ENCODE peak calls at places on chromosomes 12 and 14, in four cellular contexts. One of them, this sample, is unnamed.

GRCh38 chr12:49335955-49336644 is 888 bp downstream of the C1QL4 start:
- DNase-seq in fibroblast of lung: no peak
- DNase-seq in fibroblast of the aortic adventitia: no peak
- DNase-seq in T-helper 22 cell: no peak
- DNase-seq in this sample: no peak

GRCh38 chr12:49243631-49244030 is 21.3 kb upstream of the TUBA1C start:
- DNase-seq in fibroblast of lung: no peak
- DNase-seq in T-helper 22 cell: no peak
- DNase-seq in fibroblast of the aortic adventitia: no peak
- DNase-seq in this sample: no peak

GRCh38 chr12:66514581-66514980 is 164.3 kb downstream of the GRIP1 start:
- DNase-seq in fibroblast of lung: peak; percentile 88
- DNase-seq in fibroblast of the aortic adventitia: peak; percentile 8
- DNase-seq in T-helper 22 cell: no peak
- DNase-seq in this sample: no peak

GRCh38 chr14:91088585-91088984 is 25.3 kb upstream of the DGLUCY start:
- DNase-seq in T-helper 22 cell: no peak
- DNase-seq in fibroblast of the aortic adventitia: no peak
- DNase-seq in fibroblast of lung: no peak
- DNase-seq in this sample: no peak

GRCh38 chr14:99395904-99396530 is 84.6 kb downstream of the SETD3 start:
- DNase-seq in T-helper 22 cell: peak; percentile 7
- DNase-seq in fibroblast of the aortic adventitia: no peak
- DNase-seq in fibroblast of lung: peak; percentile 88
- DNase-seq in this sample: peak; percentile 20

GRCh38 chr12:132413931-132414588 is 75.9 kb upstream of the FBRSL1 start:
- DNase-seq in T-helper 22 cell: no peak
- DNase-seq in fibroblast of the aortic adventitia: no peak
- DNase-seq in fibroblast of lung: no peak
- DNase-seq in this sample: no peak

GRCh38 chr14:100587763-100588411 is 670 bp upstream of the BEGAIN start:
- DNase-seq in fibroblast of lung: no peak
- DNase-seq in T-helper 22 cell: no peak
- DNase-seq in fibroblast of the aortic adventitia: peak; percentile 17
- DNase-seq in this sample: no peak

GRCh38 chr12:94304566-94305061 is 155.1 kb downstream of the CEP83 start:
- DNase-seq in fibroblast of lung: peak; percentile 91
- DNase-seq in fibroblast of the aortic adventitia: peak; percentile 49
- DNase-seq in T-helper 22 cell: no peak
- DNase-seq in this sample: no peak

GRCh38 chr12:123075591-123076171 is 75.2 kb downstream of the PITPNM2 start:
- DNase-seq in fibroblast of lung: peak; percentile 58
- DNase-seq in fibroblast of the aortic adventitia: no peak
- DNase-seq in T-helper 22 cell: peak; percentile 29
- DNase-seq in this sample: peak; percentile 49

GRCh38 chr12:50732591-50732990 is 31.3 kb upstream of the ATF1 start:
- DNase-seq in fibroblast of the aortic adventitia: peak; percentile 83
- DNase-seq in fibroblast of lung: peak; percentile 91
- DNase-seq in T-helper 22 cell: no peak
- DNase-seq in this sample: no peak

GRCh38 chr12:29640589-29641345 is 143.0 kb downstream of the TMTC1 start:
- DNase-seq in T-helper 22 cell: no peak
- DNase-seq in fibroblast of the aortic adventitia: peak; percentile 57
- DNase-seq in fibroblast of lung: peak; percentile 76
- DNase-seq in this sample: no peak

GRCh38 chr14:39267592-39268112 is 33.9 kb downstream of the MIA2 start:
- DNase-seq in T-helper 22 cell: no peak
- DNase-seq in fibroblast of lung: no peak
- DNase-seq in fibroblast of the aortic adventitia: peak; percentile 49
- DNase-seq in this sample: no peak

GRCh38 chr12:51590347-51591019 is 550 bp upstream of the SCN8A start:
- DNase-seq in fibroblast of lung: peak; percentile 73
- DNase-seq in fibroblast of the aortic adventitia: peak; percentile 37
- DNase-seq in T-helper 22 cell: peak; percentile 51
- DNase-seq in this sample: peak; percentile 30

GRCh38 chr14:50773632-50774541 is 57.1 kb downstream of the NIN start:
- DNase-seq in fibroblast of lung: peak; percentile 32
- DNase-seq in fibroblast of the aortic adventitia: peak; percentile 41
- DNase-seq in T-helper 22 cell: no peak
- DNase-seq in this sample: no peak

GRCh38 chr12:100031821-100032220 is 47.1 kb upstream of the ANKS1B start:
- DNase-seq in T-helper 22 cell: no peak
- DNase-seq in fibroblast of the aortic adventitia: peak; percentile 30
- DNase-seq in fibroblast of lung: no peak
- DNase-seq in this sample: no peak

GRCh38 chr12:116382456-116382902 is 105.0 kb upstream of the MED13L start:
- DNase-seq in fibroblast of lung: peak; percentile 75
- DNase-seq in fibroblast of the aortic adventitia: peak; percentile 53
- DNase-seq in T-helper 22 cell: no peak
- DNase-seq in this sample: no peak

GRCh38 chr14:72049462-72049861 is 117.2 kb downstream of the RGS6 start:
- DNase-seq in T-helper 22 cell: no peak
- DNase-seq in fibroblast of lung: peak; percentile 0
- DNase-seq in fibroblast of the aortic adventitia: no peak
- DNase-seq in this sample: no peak

GRCh38 chr12:101436146-101436545 is 28.6 kb upstream of the ARL1 start:
- DNase-seq in fibroblast of lung: no peak
- DNase-seq in fibroblast of the aortic adventitia: no peak
- DNase-seq in T-helper 22 cell: no peak
- DNase-seq in this sample: no peak

This sample was measured in effector memory CD4-positive, alpha-beta T cell.